ENCODE peak calls at places on chromosomes 12 and 14, in ten cellular contexts. B is stimulated activated CD8-positive, alpha-beta memory T cell treated with anti-CD3 and anti-CD28 coated beads, Interleukin-15, amount 100 ng/mL, for 4 hours; W is activated CD4-positive, alpha-beta T cell treated with anti-CD3 and anti-CD28 coated beads, Interleukin-2, amount 50 U/mL, for 4 hours; P is posterior cingulate gyrus; S is AML-193; N is NCI-H510A; T is keratinocyte; V is left ventricle myocardium superior; X is stimulated activated CD4-positive, alpha-beta T cell treated with anti-CD3 and anti-CD28 coated beads, TNF-alpha, amount 100 ng/mL, for 24 hours; U is hippocampal formation. L is an unnamed sample.

GRCh38 chr12:128783129-128783574 is 40.6 kb downstream of the SLC15A4 start:
- DNase-seq in B (no peak), W (no peak), P (no peak), S (no peak), N (no peak), T (no peak), V (no peak), X (no peak), U (no peak), L (no peak)

GRCh38 chr12:60278209-60278608 is 682.4 kb downstream of the SLC16A7 start:
- DNase-seq in B (no peak), W (no peak), P (no peak), S (no peak), N (no peak), T (no peak), V (no peak), X (no peak), U (no peak), L (no peak)

GRCh38 chr14:71290301-71290700 is 383.0 kb downstream of the PCNX1 start:
- DNase-seq in B (no peak), W (no peak), P (no peak), S (no peak), N (no peak), T (no peak), V (no peak), X (no peak), U (no peak), L (no peak)

GRCh38 chr12:108332791-108333382 is 6.2 kb downstream of the CMKLR1 start:
- DNase-seq in B (no peak), W (no peak), P (no peak), S (no peak), N (no peak), T (no peak), V (peak; percentile 50), X (no peak), U (peak; percentile 50), L (no peak)

GRCh38 chr14:52422650-52423356 is 108.7 kb downstream of the PTGER2 start:
- DNase-seq in B (no peak), W (no peak), P (no peak), S (no peak), N (no peak), T (no peak), V (no peak), X (no peak), U (no peak), L (no peak)

GRCh38 chr14:105075364-105076295 is 10.4 kb upstream of the GPR132 start:
- DNase-seq in B (no peak), W (no peak), P (no peak), S (peak; percentile 54), N (peak; percentile 64), T (no peak), V (peak; percentile 79), X (no peak), U (peak; percentile 36), L (peak; percentile 95)

GRCh38 chr12:131287015-131287937 is 333.6 kb downstream of the ADGRD1 start:
- DNase-seq in B (no peak), W (no peak), P (no peak), S (no peak), N (no peak), T (no peak), V (peak; percentile 19), X (no peak), U (no peak), L (no peak)

GRCh38 chr14:67133595-67134441 is 55.4 kb upstream of the GARIN2 start:
- DNase-seq in B (no peak), W (no peak), P (no peak), S (peak; percentile 1), N (no peak), T (no peak), V (no peak), X (no peak), U (no peak), L (no peak)

L was measured in GM12891.